ENCODE peak calls at places on chromosomes 13 and 19, in eight cellular contexts. One of them, this sample, is unnamed. For H3K9me3, the result is how much of the 10 kb centered on the place peaks cover.

GRCh38 chr13:98175823-98176222 is 1.2 kb downstream of the RNF113B start:
- DNase-seq in neuronal stem cell: no peak
- DNase-seq in body of pancreas: no peak
- DNase-seq in CD8-positive, alpha-beta T cell: no peak
- DNase-seq in neural progenitor cell: peak
- DNase-seq in Peyer's patch: no peak
- DNase-seq in cardiac muscle cell: no peak
- DNase-seq in ascending aorta: no peak
- DNase-seq in this sample: no peak

GRCh38 chr19:16497042-16497441 is 848 bp downstream of the C19orf44 start:
- DNase-seq in neuronal stem cell: no peak
- DNase-seq in body of pancreas: no peak
- DNase-seq in CD8-positive, alpha-beta T cell: no peak
- DNase-seq in neural progenitor cell: no peak
- DNase-seq in Peyer's patch: no peak
- DNase-seq in cardiac muscle cell: no peak
- DNase-seq in ascending aorta: no peak
- DNase-seq in this sample: no peak

GRCh38 chr19:15187026-15188007 is 13.5 kb downstream of the NOTCH3 start:
- DNase-seq in neuronal stem cell: no peak
- DNase-seq in body of pancreas: no peak
- DNase-seq in CD8-positive, alpha-beta T cell: no peak
- DNase-seq in neural progenitor cell: no peak
- DNase-seq in Peyer's patch: no peak
- DNase-seq in cardiac muscle cell: no peak
- DNase-seq in ascending aorta: no peak
- DNase-seq in this sample: no peak

GRCh38 chr13:75437582-75438318 is 44.2 kb downstream of the TBC1D4 start:
- DNase-seq in neuronal stem cell: no peak
- DNase-seq in body of pancreas: no peak
- DNase-seq in CD8-positive, alpha-beta T cell: no peak
- DNase-seq in neural progenitor cell: peak
- DNase-seq in Peyer's patch: no peak
- DNase-seq in cardiac muscle cell: peak
- DNase-seq in ascending aorta: no peak
- DNase-seq in this sample: no peak

GRCh38 chr19:7250057-7250596 is 44.1 kb downstream of the INSR start:
- DNase-seq in neuronal stem cell: no peak
- DNase-seq in body of pancreas: no peak
- DNase-seq in CD8-positive, alpha-beta T cell: no peak
- DNase-seq in neural progenitor cell: no peak
- DNase-seq in Peyer's patch: no peak
- DNase-seq in cardiac muscle cell: no peak
- DNase-seq in ascending aorta: no peak
- DNase-seq in this sample: no peak

GRCh38 chr19:15113245-15114152 is 6.3 kb downstream of the SYDE1 start:
- DNase-seq in neuronal stem cell: no peak
- DNase-seq in body of pancreas: no peak
- DNase-seq in CD8-positive, alpha-beta T cell: no peak
- DNase-seq in neural progenitor cell: no peak
- DNase-seq in Peyer's patch: no peak
- DNase-seq in cardiac muscle cell: no peak
- DNase-seq in ascending aorta: no peak
- DNase-seq in this sample: no peak

GRCh38 chr19:38735257-38735686 is 9.0 kb downstream of the CAPN12 start:
- DNase-seq in neuronal stem cell: no peak
- DNase-seq in body of pancreas: peak
- DNase-seq in CD8-positive, alpha-beta T cell: peak
- DNase-seq in neural progenitor cell: peak
- DNase-seq in Peyer's patch: no peak
- DNase-seq in cardiac muscle cell: no peak
- DNase-seq in ascending aorta: no peak
- DNase-seq in this sample: no peak

GRCh38 chr19:38624822-38625221 is 5.8 kb downstream of the EIF3K start:
- DNase-seq in neuronal stem cell: no peak
- DNase-seq in body of pancreas: no peak
- DNase-seq in CD8-positive, alpha-beta T cell: no peak
- DNase-seq in neural progenitor cell: no peak
- DNase-seq in Peyer's patch: no peak
- DNase-seq in cardiac muscle cell: no peak
- DNase-seq in ascending aorta: no peak
- DNase-seq in this sample: no peak

GRCh38 chr13:77980592-77980991 is 62.0 kb upstream of the EDNRB start:
- DNase-seq in neuronal stem cell: no peak
- DNase-seq in body of pancreas: no peak
- DNase-seq in CD8-positive, alpha-beta T cell: no peak
- DNase-seq in neural progenitor cell: peak
- DNase-seq in Peyer's patch: no peak
- DNase-seq in cardiac muscle cell: peak
- DNase-seq in ascending aorta: no peak
- DNase-seq in this sample: no peak

GRCh38 chr19:33639034-33639681 is 17.4 kb downstream of the CHST8 start:
- DNase-seq in neuronal stem cell: no peak
- DNase-seq in body of pancreas: no peak
- DNase-seq in CD8-positive, alpha-beta T cell: no peak
- DNase-seq in neural progenitor cell: no peak
- DNase-seq in Peyer's patch: no peak
- DNase-seq in cardiac muscle cell: no peak
- DNase-seq in ascending aorta: no peak
- DNase-seq in this sample: no peak

GRCh38 chr19:58007285-58007684 is 4.7 kb upstream of the ZNF606 start:
- DNase-seq in neuronal stem cell: no peak
- DNase-seq in body of pancreas: no peak
- DNase-seq in CD8-positive, alpha-beta T cell: no peak
- DNase-seq in neural progenitor cell: no peak
- DNase-seq in Peyer's patch: no peak
- DNase-seq in cardiac muscle cell: no peak
- DNase-seq in ascending aorta: no peak
- DNase-seq in this sample: no peak

GRCh38 chr13:105466376-105466775 is 1069.1 kb downstream of the EFNB2 start:
- DNase-seq in neuronal stem cell: peak
- DNase-seq in body of pancreas: no peak
- DNase-seq in CD8-positive, alpha-beta T cell: no peak
- DNase-seq in neural progenitor cell: peak
- DNase-seq in Peyer's patch: no peak
- DNase-seq in cardiac muscle cell: no peak
- DNase-seq in ascending aorta: no peak
- DNase-seq in this sample: no peak

GRCh38 chr13:41428155-41428554 is 29.2 kb upstream of the RGCC start:
- DNase-seq in neuronal stem cell: peak
- DNase-seq in body of pancreas: no peak
- DNase-seq in CD8-positive, alpha-beta T cell: peak
- DNase-seq in neural progenitor cell: peak
- DNase-seq in Peyer's patch: no peak
- DNase-seq in cardiac muscle cell: peak
- DNase-seq in ascending aorta: no peak
- DNase-seq in this sample: no peak

GRCh38 chr13:104962411-104962810 is 1573.1 kb downstream of the EFNB2 start:
- DNase-seq in neuronal stem cell: no peak
- DNase-seq in body of pancreas: no peak
- DNase-seq in CD8-positive, alpha-beta T cell: no peak
- DNase-seq in neural progenitor cell: no peak
- DNase-seq in Peyer's patch: no peak
- DNase-seq in cardiac muscle cell: no peak
- DNase-seq in ascending aorta: no peak
- DNase-seq in this sample: no peak

GRCh38 chr13:40813662-40814454 is 24.4 kb downstream of the SLC25A15 start:
- DNase-seq in neuronal stem cell: no peak
- DNase-seq in body of pancreas: peak
- DNase-seq in CD8-positive, alpha-beta T cell: no peak
- DNase-seq in neural progenitor cell: peak
- DNase-seq in Peyer's patch: peak
- DNase-seq in cardiac muscle cell: peak
- DNase-seq in ascending aorta: no peak
- DNase-seq in this sample: no peak

GRCh38 chr13:75365724-75366173 is 116.2 kb downstream of the TBC1D4 start:
- DNase-seq in neuronal stem cell: no peak
- DNase-seq in body of pancreas: no peak
- DNase-seq in CD8-positive, alpha-beta T cell: no peak
- DNase-seq in neural progenitor cell: no peak
- DNase-seq in Peyer's patch: no peak
- DNase-seq in cardiac muscle cell: peak
- DNase-seq in ascending aorta: no peak
- DNase-seq in this sample: no peak

GRCh38 chr19:43611788-43612187 is at the start of gene SRRM5:
- DNase-seq in neuronal stem cell: no peak
- DNase-seq in body of pancreas: no peak
- DNase-seq in CD8-positive, alpha-beta T cell: no peak
- DNase-seq in neural progenitor cell: no peak
- DNase-seq in Peyer's patch: no peak
- DNase-seq in cardiac muscle cell: no peak
- DNase-seq in ascending aorta: no peak
- DNase-seq in this sample: no peak
- H3K27ac ChIP-seq in neuronal stem cell: no peak
- H3K27ac ChIP-seq in body of pancreas: no peak
- H3K27ac ChIP-seq in CD8-positive, alpha-beta T cell: no peak
- H3K27ac ChIP-seq in neural progenitor cell: no peak
- H3K27ac ChIP-seq in Peyer's patch: no peak
- H3K27ac ChIP-seq in cardiac muscle cell: no peak
- H3K27ac ChIP-seq in ascending aorta: no peak
- H3K27ac ChIP-seq in this sample: no peak

DNA sequence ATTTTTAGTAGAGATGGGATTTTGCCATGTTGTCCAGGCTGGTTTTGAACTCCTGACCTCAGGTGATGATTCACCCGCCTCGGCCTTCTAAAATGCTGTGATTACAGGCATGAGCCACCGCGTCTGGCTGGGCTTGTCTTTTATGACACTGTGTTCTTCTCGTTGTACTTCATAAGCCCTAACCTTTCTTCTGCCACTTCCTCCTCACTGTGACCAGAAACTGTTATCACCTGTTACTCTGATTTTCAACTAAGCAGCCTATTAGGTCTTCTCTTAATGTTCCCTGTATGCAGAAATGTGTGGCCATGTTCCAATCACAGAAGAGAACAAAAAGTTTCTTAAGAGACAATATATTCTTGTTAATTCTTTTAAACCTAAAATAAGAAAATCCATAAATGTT is 16.4 kb downstream of the ZNF790 start:
- DNase-seq in neuronal stem cell: no peak
- DNase-seq in body of pancreas: no peak
- DNase-seq in CD8-positive, alpha-beta T cell: no peak
- DNase-seq in neural progenitor cell: no peak
- DNase-seq in Peyer's patch: no peak
- DNase-seq in cardiac muscle cell: no peak
- DNase-seq in ascending aorta: no peak
- DNase-seq in this sample: no peak
- H3K9me3 ChIP-seq in neuronal stem cell: under half
- H3K9me3 ChIP-seq in body of pancreas: half or more
- H3K9me3 ChIP-seq in CD8-positive, alpha-beta T cell: half or more
- H3K9me3 ChIP-seq in neural progenitor cell: half or more
- H3K9me3 ChIP-seq in Peyer's patch: half or more
- H3K9me3 ChIP-seq in cardiac muscle cell: under half
- H3K9me3 ChIP-seq in ascending aorta: half or more
- H3K9me3 ChIP-seq in this sample: half or more

DNA sequence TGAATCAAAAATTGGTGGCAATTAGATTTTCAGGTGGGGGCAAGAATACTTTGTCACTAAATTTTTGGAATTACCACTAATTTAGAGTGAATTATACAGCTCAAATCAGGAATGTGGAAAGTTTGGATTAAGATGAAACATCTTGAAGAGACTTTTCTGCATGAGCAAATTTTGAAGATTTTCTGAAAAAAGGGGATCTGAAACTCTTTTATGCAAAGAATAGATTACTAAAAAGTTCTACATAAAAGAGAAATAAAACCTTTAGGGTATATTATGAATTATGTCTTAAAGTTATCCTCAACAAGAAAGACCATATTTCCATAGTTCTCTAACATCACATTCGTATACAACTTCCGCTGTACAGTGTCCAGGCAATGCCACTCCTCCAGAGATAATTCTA is 36.7 kb downstream of the ZNF93 start:
- DNase-seq in neuronal stem cell: no peak
- DNase-seq in body of pancreas: no peak
- DNase-seq in CD8-positive, alpha-beta T cell: no peak
- DNase-seq in neural progenitor cell: no peak
- DNase-seq in Peyer's patch: no peak
- DNase-seq in cardiac muscle cell: no peak
- DNase-seq in ascending aorta: no peak
- DNase-seq in this sample: no peak
- H3K27ac ChIP-seq in neuronal stem cell: no peak
- H3K27ac ChIP-seq in body of pancreas: no peak
- H3K27ac ChIP-seq in CD8-positive, alpha-beta T cell: no peak
- H3K27ac ChIP-seq in neural progenitor cell: no peak
- H3K27ac ChIP-seq in Peyer's patch: no peak
- H3K27ac ChIP-seq in cardiac muscle cell: no peak
- H3K27ac ChIP-seq in ascending aorta: no peak
- H3K27ac ChIP-seq in this sample: no peak

GRCh38 chr19:30442715-30443114 is 70.5 kb downstream of the ZNF536 start:
- DNase-seq in neuronal stem cell: no peak
- DNase-seq in body of pancreas: no peak
- DNase-seq in CD8-positive, alpha-beta T cell: no peak
- DNase-seq in neural progenitor cell: no peak
- DNase-seq in Peyer's patch: no peak
- DNase-seq in cardiac muscle cell: no peak
- DNase-seq in ascending aorta: no peak
- DNase-seq in this sample: no peak

GRCh38 chr19:30444686-30445232 is 72.6 kb downstream of the ZNF536 start:
- DNase-seq in neuronal stem cell: no peak
- DNase-seq in body of pancreas: no peak
- DNase-seq in CD8-positive, alpha-beta T cell: no peak
- DNase-seq in neural progenitor cell: no peak
- DNase-seq in Peyer's patch: no peak
- DNase-seq in cardiac muscle cell: no peak
- DNase-seq in ascending aorta: no peak
- DNase-seq in this sample: no peak

GRCh38 chr19:30445385-30445784 is 73.2 kb downstream of the ZNF536 start:
- DNase-seq in neuronal stem cell: no peak
- DNase-seq in body of pancreas: no peak
- DNase-seq in CD8-positive, alpha-beta T cell: no peak
- DNase-seq in neural progenitor cell: no peak
- DNase-seq in Peyer's patch: no peak
- DNase-seq in cardiac muscle cell: no peak
- DNase-seq in ascending aorta: no peak
- DNase-seq in this sample: no peak

GRCh38 chr19:30444253-30444671 is 72.1 kb downstream of the ZNF536 start:
- DNase-seq in neuronal stem cell: no peak
- DNase-seq in body of pancreas: no peak
- DNase-seq in CD8-positive, alpha-beta T cell: no peak
- DNase-seq in neural progenitor cell: no peak
- DNase-seq in Peyer's patch: no peak
- DNase-seq in cardiac muscle cell: no peak
- DNase-seq in ascending aorta: no peak
- DNase-seq in this sample: no peak

DNA sequence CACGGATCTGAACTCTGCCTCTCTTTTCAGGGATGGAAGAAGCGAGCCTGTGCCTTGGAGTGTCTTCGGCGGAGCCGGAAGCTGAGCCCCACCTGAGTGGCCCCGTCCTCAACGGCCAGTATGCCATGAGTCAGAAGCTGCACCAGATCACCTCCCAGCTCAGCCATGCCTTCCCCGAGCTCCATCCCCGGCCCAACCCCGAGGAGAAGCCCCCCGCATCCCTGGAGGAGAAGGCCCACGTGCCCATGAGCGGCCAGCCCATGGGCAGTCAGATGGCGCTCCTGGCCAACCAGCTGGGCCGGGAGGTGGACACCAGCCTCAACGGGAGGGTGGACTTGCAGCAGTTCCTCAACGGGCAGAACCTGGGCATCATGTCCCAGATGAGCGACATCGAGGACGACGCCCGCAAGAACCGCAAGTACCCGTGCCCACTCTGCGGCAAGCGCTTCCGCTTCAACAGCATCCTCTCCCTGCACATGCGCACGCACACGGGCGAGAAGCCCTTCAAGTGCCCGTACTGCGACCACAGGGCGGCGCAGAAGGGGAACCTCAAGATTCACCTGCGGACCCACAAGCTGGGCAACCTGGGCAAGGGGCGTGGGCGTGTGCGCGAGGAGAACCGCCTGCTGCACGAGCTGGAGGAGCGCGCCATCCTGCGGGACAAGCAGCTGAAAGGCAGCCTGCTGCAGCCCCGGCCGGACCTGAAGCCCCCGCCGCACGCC is 71.5 kb downstream of the ZNF536 start:
- DNase-seq in neuronal stem cell: no peak
- DNase-seq in body of pancreas: no peak
- DNase-seq in CD8-positive, alpha-beta T cell: no peak
- DNase-seq in neural progenitor cell: no peak
- DNase-seq in Peyer's patch: no peak
- DNase-seq in cardiac muscle cell: no peak
- DNase-seq in ascending aorta: no peak
- DNase-seq in this sample: no peak
- H3K9me3 ChIP-seq in neuronal stem cell: under half
- H3K9me3 ChIP-seq in body of pancreas: under half
- H3K9me3 ChIP-seq in CD8-positive, alpha-beta T cell: under half
- H3K9me3 ChIP-seq in neural progenitor cell: under half
- H3K9me3 ChIP-seq in Peyer's patch: under half
- H3K9me3 ChIP-seq in cardiac muscle cell: under half
- H3K9me3 ChIP-seq in ascending aorta: under half
- H3K9me3 ChIP-seq in this sample: under half

This sample was measured in breast epithelium.